ENCODE peak calls at places on chromosomes 7 and 10, in four cellular contexts. H is AG04450, X is astrocyte of the spinal cord, I is hepatocyte. K is an unnamed sample.

GRCh38 chr10:88343761-88344484 is 239.2 kb downstream of the RNLS start:
- DNase-seq in H (no peak), X (no peak), I (no peak), K (no peak)

GRCh38 chr10:132640326-132641125 is 102.9 kb downstream of the INPP5A start:
- DNase-seq in I (no peak), H (no peak), X (no peak), K (peak)

GRCh38 chr7:26534649-26535482 is 243.2 kb downstream of the SNX10 start:
- DNase-seq in X (no peak), H (no peak), I (no peak), K (no peak)

GRCh38 chr7:28509256-28510021 is 97.1 kb downstream of the CREB5 start:
- DNase-seq in I (no peak), X (no peak), H (no peak), K (no peak)

GRCh38 chr10:24255907-24256306 is 47.0 kb downstream of the KIAA1217 start:
- DNase-seq in X (peak), I (peak), H (no peak), K (no peak)

GRCh38 chr7:156892086-156892800 is 740 bp downstream of the LMBR1 start:
- DNase-seq in H (no peak), I (peak), X (no peak), K (peak)

GRCh38 chr7:47401571-47402570 is 180.0 kb downstream of the TNS3 start:
- DNase-seq in H (no peak), X (no peak), I (no peak), K (no peak)

GRCh38 chr10:34537629-34538231 is 277.4 kb downstream of the PARD3 start:
- DNase-seq in H (no peak), X (no peak), I (no peak), K (no peak)

GRCh38 chr10:21523007-21523406 is 2.5 kb downstream of the SKIDA1 start:
- DNase-seq in H (no peak), I (no peak), X (peak), K (no peak)

GRCh38 chr10:117568226-117568625 is 25.7 kb downstream of the EMX2 start:
- DNase-seq in I (no peak), H (no peak), X (no peak), K (no peak)

GRCh38 chr7:77765906-77766800 is 32.1 kb downstream of the TMEM60 start:
- DNase-seq in I (peak), X (no peak), H (peak), K (no peak)

GRCh38 chr7:69309601-69310000 is 288.7 kb upstream of the AUTS2 start:
- DNase-seq in X (no peak), H (no peak), I (no peak), K (no peak)

GRCh38 chr10:130812381-130813148 is 499.0 kb downstream of the TCERG1L start:
- DNase-seq in H (no peak), I (no peak), X (no peak), K (no peak)

GRCh38 chr7:128160296-128160695 is 80.8 kb upstream of the LEP start:
- DNase-seq in X (no peak), I (no peak), H (no peak), K (no peak)

GRCh38 chr10:130110236-130111114 is at the start of gene C10orf143:
- DNase-seq in I (peak), H (peak), X (peak), K (peak)

GRCh38 chr7:159107052-159107892 is 37.4 kb downstream of the VIPR2 start:
- DNase-seq in I (no peak), X (no peak), H (no peak), K (no peak)

GRCh38 chr7:141221007-141221612 is 147.2 kb downstream of the TMEM178B start:
- DNase-seq in H (no peak), I (peak), X (peak), K (no peak)

GRCh38 chr10:62153191-62153590 is 115.5 kb downstream of the RTKN2 start:
- DNase-seq in H (peak), I (no peak), X (peak), K (no peak)

GRCh38 chr7:39434012-39434411 is 132.2 kb upstream of the YAE1 start:
- DNase-seq in X (no peak), I (no peak), H (no peak), K (no peak)

GRCh38 chr10:117198088-117198487 is 799 bp downstream of the KCNK18 start:
- DNase-seq in H (no peak), X (no peak), I (no peak), K (no peak)

GRCh38 chr7:129368389-129368986 is 65.7 kb upstream of the STRIP2 start:
- DNase-seq in I (peak), H (no peak), X (no peak), K (no peak)

GRCh38 chr7:101677421-101678137 is 48.5 kb upstream of the MYL10 start:
- DNase-seq in X (peak), H (no peak), I (no peak), K (no peak)

GRCh38 chr7:109950256-109950655 is 1140.7 kb upstream of the LRRN3 start:
- DNase-seq in X (no peak), H (no peak), I (no peak), K (no peak)

GRCh38 chr10:71357792-71358265 is 38.8 kb downstream of the SLC29A3 start:
- DNase-seq in H (no peak), X (no peak), I (peak), K (no peak)

GRCh38 chr10:72261323-72262018 is 12.3 kb upstream of the DDIT4 start:
- DNase-seq in H (no peak), I (peak), X (peak), K (peak)

GRCh38 chr7:157046681-157047080 is 36.2 kb upstream of the MNX1 start:
- DNase-seq in I (no peak), X (peak), H (no peak), K (no peak)

GRCh38 chr10:48541144-48541795 is 63.6 kb downstream of the ARHGAP22 start:
- DNase-seq in X (no peak), H (no peak), I (no peak), K (no peak)

GRCh38 chr10:60989400-60989876 is 45.5 kb upstream of the RHOBTB1 start:
- DNase-seq in X (no peak), H (no peak), I (peak), K (no peak)

GRCh38 chr7:130134106-130134636 is 63.8 kb downstream of the KLHDC10 start:
- DNase-seq in I (no peak), X (no peak), H (no peak), K (no peak)

GRCh38 chr7:16465469-16466086 is at the start of gene SOSTDC1:
- DNase-seq in H (no peak), X (peak), I (peak), K (no peak)

GRCh38 chr7:158028971-158029370 is 558.7 kb downstream of the PTPRN2 start:
- DNase-seq in I (no peak), H (no peak), X (no peak), K (no peak)

GRCh38 chr10:63633677-63634487 is 112.7 kb downstream of the REEP3 start:
- DNase-seq in X (peak), I (no peak), H (no peak), K (no peak)

GRCh38 chr10:5659702-5660528 is 6.5 kb downstream of the ASB13 start:
- DNase-seq in X (peak), H (peak), I (peak), K (no peak)

GRCh38 chr10:73627300-73627699 is 14.0 kb downstream of the MYOZ1 start:
- DNase-seq in X (no peak), H (no peak), I (no peak), K (no peak)

GRCh38 chr7:101814081-101814995 is 3.1 kb upstream of the CUX1 start:
- DNase-seq in I (peak), H (no peak), X (peak), K (peak)

GRCh38 chr10:101071266-101071884 is 9.6 kb downstream of the KAZALD1 start:
- DNase-seq in X (no peak), H (no peak), I (no peak), K (no peak)

GRCh38 chr10:69439813-69440506 is 11.3 kb upstream of the TSPAN15 start:
- DNase-seq in H (no peak), X (no peak), I (peak), K (no peak)

GRCh38 chr7:26397326-26397725 is 105.7 kb downstream of the SNX10 start:
- DNase-seq in X (no peak), H (no peak), I (peak), K (no peak)

GRCh38 chr7:77348371-77348813 is 67.8 kb downstream of the GSAP start:
- DNase-seq in I (no peak), X (peak), H (peak), K (no peak)

GRCh38 chr10:17669185-17669872 is 25.4 kb downstream of the STAM start:
- DNase-seq in H (no peak), X (no peak), I (no peak), K (peak)

DNA sequence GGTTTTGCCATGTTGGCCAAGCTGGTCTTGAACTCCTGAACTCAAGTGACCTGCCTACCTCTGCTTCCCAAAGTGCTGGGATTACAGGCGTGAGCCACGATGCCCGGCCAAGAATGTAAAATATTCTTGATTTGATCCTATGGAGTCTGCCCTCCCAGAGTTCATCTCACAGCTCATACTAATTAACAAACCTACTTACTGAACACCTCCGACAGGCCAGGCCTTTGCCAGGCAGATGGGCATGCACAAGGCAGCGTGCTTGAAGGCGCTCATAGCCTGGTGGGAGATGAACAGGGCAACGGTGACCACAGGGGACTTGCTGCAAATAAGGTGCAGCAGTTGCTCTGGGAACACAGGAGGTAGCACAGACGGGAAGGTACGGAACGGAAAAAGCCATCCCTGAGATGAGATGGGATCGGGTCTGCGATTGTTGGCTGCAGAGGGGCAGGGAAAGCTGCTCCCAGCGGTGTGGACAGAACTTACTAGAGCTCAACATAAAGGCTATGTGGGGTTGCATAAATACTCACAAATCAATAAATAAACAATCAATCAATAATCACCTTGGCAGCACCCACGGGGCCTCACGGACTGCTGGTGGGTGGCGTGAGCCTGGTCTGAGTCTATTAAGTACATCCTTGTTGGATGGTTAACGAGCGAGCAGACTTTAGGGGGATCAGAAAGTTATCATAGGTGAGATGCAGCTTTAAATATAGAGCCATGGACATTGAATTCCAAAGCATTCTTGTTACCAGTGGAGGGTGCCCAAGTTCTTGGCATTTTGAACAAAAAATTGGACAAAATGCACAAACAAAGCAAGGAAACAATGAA is 4.7 kb downstream of the ACBD7 start:
- DNase-seq in X (no peak), I (no peak), H (no peak), K (no peak)
- TF ChIP-seq CTCF in X (no peak), I (no peak), H (no peak), K (no peak)

GRCh38 chr7:74387606-74388005 is 66.1 kb upstream of the GTF2IRD1 start:
- DNase-seq in H (no peak), I (no peak), X (no peak), K (no peak)
- TF ChIP-seq CTCF in H (no peak), I (no peak), X (no peak), K (no peak)

GRCh38 chr7:44489955-44490350 is 505 bp downstream of the NUDCD3 start:
- DNase-seq in H (no peak), I (peak), X (peak), K (no peak)

GRCh38 chr7:44488955-44489354 is 1.5 kb downstream of the NUDCD3 start:
- DNase-seq in I (no peak), H (no peak), X (no peak), K (no peak)

GRCh38 chr7:44486693-44487092 is 3.8 kb downstream of the NUDCD3 start:
- DNase-seq in H (no peak), I (peak), X (no peak), K (no peak)

GRCh38 chr7:44491229-44491628 is 771 bp upstream of the NUDCD3 start:
- DNase-seq in H (no peak), X (no peak), I (no peak), K (no peak)

DNA sequence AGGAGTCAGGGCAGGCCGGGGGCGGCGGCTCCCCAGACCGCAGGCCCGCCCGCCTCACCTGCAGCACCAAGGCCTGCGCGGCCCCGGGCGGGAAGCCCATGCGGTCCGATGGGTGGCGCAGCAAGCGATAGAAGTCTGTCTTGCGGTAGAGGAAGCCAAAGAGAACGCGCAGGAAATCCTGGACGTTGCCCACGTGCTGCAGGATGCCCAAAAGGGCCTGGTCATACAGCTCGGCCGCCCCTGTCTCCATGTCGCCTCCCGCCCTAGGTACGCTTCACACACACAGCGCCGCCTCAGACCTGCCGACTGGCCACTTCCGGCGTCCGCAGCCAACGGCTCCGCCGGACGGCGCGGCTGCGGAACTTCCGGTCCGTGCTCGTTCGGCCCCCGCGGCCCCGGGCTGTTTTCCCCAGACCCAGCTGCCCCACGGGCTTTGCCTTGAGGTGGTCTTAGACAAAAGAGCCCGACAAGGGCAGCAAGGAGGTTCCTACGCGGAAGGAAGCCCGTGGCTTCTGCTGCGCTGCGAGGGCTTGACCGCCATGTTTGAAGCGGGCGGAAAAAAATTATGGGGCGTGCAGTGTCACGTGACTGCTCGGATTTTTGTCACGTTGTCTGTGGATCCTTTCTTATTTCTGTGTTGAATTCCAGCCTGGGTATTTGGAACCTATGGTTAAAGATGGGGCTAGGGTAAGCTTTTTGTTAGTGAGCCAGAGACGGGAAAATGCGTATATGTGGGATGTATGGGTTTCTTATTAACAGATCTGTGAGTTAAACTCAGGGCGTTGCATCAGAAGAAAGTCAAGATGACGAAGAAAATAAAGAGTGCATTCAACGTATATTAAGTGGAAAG is at the start of gene NUDCD3:
- DNase-seq in X (peak), I (peak), H (peak), K (peak)
- TF ChIP-seq CTCF in X (no peak), I (peak), H (peak), K (no peak)

DNA sequence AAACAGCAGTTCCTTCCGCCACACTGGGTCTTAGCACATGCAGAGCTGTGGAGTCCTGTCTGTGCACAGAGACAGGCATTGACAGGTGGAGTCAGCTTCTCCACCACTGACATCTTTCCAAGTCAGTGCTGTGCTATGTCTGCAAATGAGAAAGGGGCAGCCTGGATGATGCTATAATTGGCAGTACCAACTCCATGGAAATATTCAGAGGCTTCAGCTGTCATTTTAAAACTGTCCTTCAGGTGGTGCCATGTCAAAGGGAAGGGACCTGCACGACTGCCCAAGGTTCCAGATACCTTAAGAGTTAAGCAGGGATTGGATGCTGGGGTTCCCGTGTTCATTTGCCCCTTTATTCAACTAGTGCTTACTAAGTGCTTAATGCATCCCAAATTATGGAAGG is 258.0 kb upstream of the PRKCQ start:
- DNase-seq in H (no peak), I (no peak), X (no peak), K (no peak)
- TF ChIP-seq CTCF in H (no peak), I (peak), X (peak), K (no peak)

GRCh38 chr10:121751191-121751760 is 153.0 kb upstream of the FGFR2 start:
- DNase-seq in I (no peak), X (no peak), H (no peak), K (no peak)

GRCh38 chr10:121754667-121755066 is 156.4 kb upstream of the FGFR2 start:
- DNase-seq in H (no peak), I (no peak), X (no peak), K (no peak)

DNA sequence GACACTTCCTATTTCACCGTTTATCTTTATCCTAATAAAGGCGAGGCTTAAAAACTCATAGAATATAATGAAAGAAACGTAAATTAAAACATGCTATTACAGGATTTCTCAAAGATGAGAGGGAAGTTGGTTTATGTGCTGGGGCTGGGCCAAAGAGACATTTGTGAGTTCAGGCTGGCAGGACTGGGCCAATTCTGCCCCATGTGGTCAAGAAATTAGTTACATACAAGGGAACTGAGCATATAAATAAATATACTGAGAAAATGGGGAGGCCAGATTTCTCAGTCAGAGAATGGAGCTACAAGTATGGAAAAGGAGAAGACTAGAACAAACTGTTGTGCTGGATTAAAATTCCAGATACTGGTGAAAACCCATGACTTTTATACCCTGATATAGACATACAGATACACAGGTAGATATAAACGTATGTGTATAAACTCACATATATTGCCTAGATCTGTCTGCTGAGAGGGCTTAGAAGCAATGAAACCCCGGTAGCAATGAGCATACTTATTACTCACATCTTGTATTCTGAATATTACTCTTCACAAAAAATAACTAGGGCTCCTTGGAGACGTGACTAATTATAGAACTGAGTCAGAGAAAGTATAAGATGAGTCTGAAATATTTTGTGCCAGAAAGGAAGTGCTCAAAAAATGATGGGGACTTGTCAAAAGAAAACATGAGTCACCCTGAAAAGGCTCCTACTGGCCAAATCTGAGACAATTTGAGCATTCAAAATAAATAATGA is 155.7 kb upstream of the FGFR2 start:
- DNase-seq in I (no peak), X (peak), H (no peak), K (no peak)
- TF ChIP-seq CTCF in I (peak), X (peak), H (peak), K (no peak)

GRCh38 chr7:148727501-148728278 is 29.0 kb downstream of the CUL1 start:
- DNase-seq in X (no peak), I (no peak), H (no peak), K (no peak)

GRCh38 chr7:148732862-148733261 is 34.2 kb downstream of the CUL1 start:
- DNase-seq in I (no peak), H (no peak), X (no peak), K (no peak)

GRCh38 chr7:148733496-148733895 is 34.8 kb downstream of the CUL1 start:
- DNase-seq in H (no peak), X (no peak), I (no peak), K (no peak)

GRCh38 chr7:148726385-148726784 is 27.7 kb downstream of the CUL1 start:
- DNase-seq in X (no peak), I (no peak), H (no peak), K (no peak)

DNA sequence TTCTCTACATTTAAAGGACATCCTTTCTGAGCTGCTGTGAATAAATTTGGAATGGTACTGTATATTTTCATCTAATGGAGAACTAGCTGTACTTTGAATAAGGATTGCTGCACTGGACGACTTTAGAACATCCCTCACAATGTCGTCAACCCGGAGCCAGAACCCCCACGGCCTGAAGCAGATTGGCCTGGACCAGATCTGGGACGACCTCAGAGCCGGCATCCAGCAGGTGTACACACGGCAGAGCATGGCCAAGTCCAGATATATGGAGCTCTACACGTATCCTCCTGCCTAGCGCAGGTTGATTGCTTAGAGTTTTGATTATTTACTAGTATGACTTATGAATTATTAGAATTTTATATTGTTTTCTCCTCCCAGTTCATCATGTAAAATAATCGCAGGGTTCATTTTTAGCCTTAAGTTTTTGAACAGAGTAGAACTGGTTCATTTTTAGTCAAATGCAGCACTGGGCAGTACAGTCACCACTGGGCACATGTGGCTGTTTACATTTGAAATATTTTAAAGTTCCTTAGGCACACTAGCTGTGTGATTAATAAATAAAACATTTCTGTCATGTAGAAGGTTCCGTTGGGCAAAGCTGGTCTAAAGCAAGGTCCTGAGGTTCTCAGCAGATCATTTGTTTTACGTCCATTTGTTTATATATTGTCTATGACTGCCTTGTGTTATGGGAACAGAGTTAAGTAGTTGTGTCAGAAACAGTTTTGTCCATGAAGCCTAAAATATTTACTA is 31.5 kb downstream of the CUL1 start:
- DNase-seq in I (no peak), X (no peak), H (peak), K (no peak)
- TF ChIP-seq CTCF in I (no peak), X (no peak), H (no peak), K (no peak)